ENCODE peak calls at places on chromosomes 7 and 10, in eight cellular contexts. E is NCI-H2171 treated with DMSO at 0.1 percent for 48 hours; F is glutamatergic neuron; B is HTR-8/SVneo; S is cardiac muscle cell; P is fibroblast of lung; A is activated CD4-positive, alpha-beta T cell treated with anti-CD3 and anti-CD28 coated beads for 48 hours; Z is substantia nigra. J is an unnamed sample.
A peak's percentile ranks its signal among the peaks of the same experiment; 100 is the strongest.

GRCh38 chr10:47013469-47014169 is 102.4 kb downstream of the PTPN20 start:
- DNase-seq in E (no peak), F (no peak), B (no peak), S (no peak), P (peak; percentile 6), A (no peak), Z (no peak), J (no peak)

GRCh38 chr10:112242769-112243168 is 40.4 kb upstream of the TECTB start:
- DNase-seq in E (no peak), F (no peak), B (no peak), S (no peak), P (no peak), A (no peak), Z (no peak), J (no peak)

GRCh38 chr7:64574481-64575159 is 11.7 kb upstream of the ZNF680 start:
- DNase-seq in E (no peak), F (no peak), B (no peak), S (peak; percentile 89), P (peak; percentile 76), A (no peak), Z (no peak), J (no peak)

GRCh38 chr10:27359792-27360320 is 119.3 kb upstream of the ACBD5 start:
- DNase-seq in E (peak; percentile 95), F (peak; percentile 42), B (no peak), S (no peak), P (no peak), A (no peak), Z (no peak), J (no peak)

GRCh38 chr7:116984917-116985316 is 31.6 kb downstream of the ST7 start:
- DNase-seq in E (peak; percentile 65), F (no peak), B (no peak), S (peak; percentile 44), P (peak; percentile 51), A (no peak), Z (no peak), J (no peak)

GRCh38 chr10:124516998-124517397 is 55.4 kb downstream of the LHPP start:
- DNase-seq in E (no peak), F (no peak), B (no peak), S (no peak), P (no peak), A (no peak), Z (no peak), J (no peak)

GRCh38 chr10:100746413-100746931 is 1.1 kb downstream of the PAX2 start:
- DNase-seq in E (no peak), F (no peak), B (no peak), S (no peak), P (no peak), A (no peak), Z (no peak), J (no peak)

GRCh38 chr7:45293295-45293942 is 135.8 kb downstream of the RAMP3 start:
- DNase-seq in E (no peak), F (no peak), B (no peak), S (no peak), P (no peak), A (no peak), Z (no peak), J (no peak)

GRCh38 chr7:123569352-123569999 is 11.9 kb upstream of the NDUFA5 start:
- DNase-seq in E (no peak), F (no peak), B (no peak), S (no peak), P (no peak), A (no peak), Z (no peak), J (no peak)

GRCh38 chr7:128838981-128839731 is 8.9 kb downstream of the FLNC start:
- DNase-seq in E (no peak), F (no peak), B (no peak), S (no peak), P (no peak), A (no peak), Z (no peak), J (no peak)

GRCh38 chr10:95445223-95445836 is 115.8 kb downstream of the SORBS1 start:
- DNase-seq in E (no peak), F (no peak), B (peak; percentile 43), S (peak; percentile 85), P (peak; percentile 72), A (no peak), Z (peak; percentile 13), J (no peak)

GRCh38 chr7:25031007-25031406 is 51.0 kb upstream of the OSBPL3 start:
- DNase-seq in E (no peak), F (no peak), B (no peak), S (no peak), P (no peak), A (peak; percentile 5), Z (no peak), J (no peak)

GRCh38 chr10:128078136-128078969 is 47.9 kb downstream of the MKI67 start:
- DNase-seq in E (peak; percentile 23), F (peak; percentile 81), B (peak; percentile 51), S (peak; percentile 57), P (peak; percentile 51), A (peak; percentile 55), Z (no peak), J (peak; percentile 24)

GRCh38 chr7:71145906-71146901 is 14.3 kb downstream of the GALNT17 start:
- DNase-seq in E (no peak), F (no peak), B (no peak), S (no peak), P (no peak), A (no peak), Z (no peak), J (no peak)

GRCh38 chr7:76206633-76207032 is 4.9 kb downstream of the SRRM3 start:
- DNase-seq in E (no peak), F (no peak), B (no peak), S (peak; percentile 59), P (no peak), A (no peak), Z (no peak), J (no peak)

GRCh38 chr7:155292680-155293226 is 4.9 kb upstream of the INSIG1 start:
- DNase-seq in E (no peak), F (no peak), B (no peak), S (no peak), P (no peak), A (no peak), Z (no peak), J (no peak)

GRCh38 chr7:7432979-7433378 is 102.7 kb downstream of the COL28A1 start:
- DNase-seq in E (no peak), F (no peak), B (no peak), S (no peak), P (no peak), A (no peak), Z (no peak), J (no peak)

GRCh38 chr7:144941127-144941526 is 105.3 kb upstream of the TPK1 start:
- DNase-seq in E (peak; percentile 46), F (no peak), B (no peak), S (no peak), P (no peak), A (no peak), Z (no peak), J (no peak)

GRCh38 chr7:151888079-151888673 is 11.3 kb upstream of the PRKAG2 start:
- DNase-seq in E (no peak), F (no peak), B (no peak), S (no peak), P (no peak), A (no peak), Z (no peak), J (no peak)

GRCh38 chr7:159147246-159147645 is 2.6 kb upstream of the VIPR2 start:
- DNase-seq in E (no peak), F (no peak), B (no peak), S (no peak), P (no peak), A (no peak), Z (no peak), J (no peak)

GRCh38 chr10:9076066-9076465 is 1021.6 kb downstream of the GATA3 start:
- DNase-seq in E (no peak), F (no peak), B (no peak), S (no peak), P (no peak), A (peak; percentile 43), Z (no peak), J (no peak)

GRCh38 chr10:122575776-122576175 is 15.2 kb downstream of the DMBT1 start:
- DNase-seq in E (no peak), F (no peak), B (no peak), S (no peak), P (no peak), A (no peak), Z (no peak), J (no peak)

GRCh38 chr7:121994625-121995410 is 121.9 kb downstream of the PTPRZ1 start:
- DNase-seq in E (peak; percentile 54), F (peak; percentile 67), B (peak; percentile 31), S (peak; percentile 90), P (peak; percentile 84), A (peak; percentile 65), Z (no peak), J (peak; percentile 74)

GRCh38 chr10:43942096-43942885 is 293.6 kb upstream of the ZNF32 start:
- DNase-seq in E (no peak), F (no peak), B (no peak), S (peak; percentile 17), P (no peak), A (no peak), Z (no peak), J (no peak)

GRCh38 chr7:2330506-2330905 is 16.3 kb upstream of the SNX8 start:
- DNase-seq in E (no peak), F (no peak), B (no peak), S (no peak), P (no peak), A (no peak), Z (no peak), J (no peak)

GRCh38 chr10:127148933-127149220 is 47.5 kb downstream of the INSYN2A start:
- DNase-seq in E (no peak), F (no peak), B (peak; percentile 17), S (peak; percentile 63), P (peak; percentile 83), A (no peak), Z (no peak), J (no peak)

GRCh38 chr10:42691361-42692120 is 53.2 kb upstream of the ZNF33B start:
- DNase-seq in E (no peak), F (no peak), B (no peak), S (no peak), P (no peak), A (no peak), Z (no peak), J (no peak)

GRCh38 chr7:2403718-2404648 is 572 bp downstream of the CHST12 start:
- DNase-seq in E (peak; percentile 18), F (peak; percentile 60), B (peak; percentile 69), S (peak; percentile 39), P (peak; percentile 22), A (peak; percentile 48), Z (no peak), J (peak; percentile 16)

GRCh38 chr7:32217841-32218467 is 147.7 kb upstream of the PDE1C start:
- DNase-seq in E (no peak), F (no peak), B (no peak), S (no peak), P (no peak), A (no peak), Z (no peak), J (peak; percentile 19)

GRCh38 chr10:131695814-131696165 is 205.0 kb upstream of the PPP2R2D start:
- DNase-seq in E (no peak), F (no peak), B (no peak), S (no peak), P (no peak), A (no peak), Z (no peak), J (no peak)

GRCh38 chr7:106723398-106723797 is 62.4 kb upstream of the CCDC71L start:
- DNase-seq in E (no peak), F (no peak), B (no peak), S (no peak), P (no peak), A (no peak), Z (no peak), J (no peak)

GRCh38 chr10:22259280-22259679 is 41.5 kb upstream of the EBLN1 start:
- DNase-seq in E (no peak), F (no peak), B (no peak), S (peak; percentile 60), P (peak; percentile 20), A (peak; percentile 30), Z (no peak), J (no peak)

GRCh38 chr7:30925913-30926312 is 14.3 kb downstream of the AQP1 start:
- DNase-seq in E (no peak), F (no peak), B (no peak), S (no peak), P (no peak), A (no peak), Z (no peak), J (no peak)

GRCh38 chr7:153381275-153382119 is 621.9 kb downstream of the ACTR3B start:
- DNase-seq in E (no peak), F (no peak), B (no peak), S (no peak), P (no peak), A (peak; percentile 24), Z (no peak), J (no peak)